ENCODE peak calls at places on chromosomes 3 and 15, in nine cellular contexts. J, F, X, I, M, A, L, W and D are unnamed samples.

GRCh38 chr15:68441045-68441743 is 9.2 kb upstream of the ITGA11 start:
- DNase-seq in L (no peak), M (no peak), W (no peak), X (peak), J (no peak), I (no peak), A (no peak), F (no peak), D (no peak)

GRCh38 chr3:31356941-31357340 is 175.8 kb upstream of the STT3B start:
- DNase-seq in A (peak), I (no peak), L (no peak), W (no peak), F (no peak), M (no peak), J (no peak), X (no peak), D (peak)

GRCh38 chr15:71653986-71654713 is 156.2 kb upstream of the NR2E3 start:
- DNase-seq in L (peak), M (no peak), F (no peak), J (peak), X (no peak), A (no peak), W (no peak), I (no peak), D (no peak)

GRCh38 chr15:39592500-39592899 is 11.6 kb downstream of the THBS1 start:
- DNase-seq in M (no peak), X (no peak), J (no peak), W (no peak), F (no peak), I (no peak), L (peak), A (no peak), D (no peak)

GRCh38 chr3:52787672-52788625 is 6.6 kb upstream of the ITIH3 start:
- DNase-seq in J (no peak), A (peak), I (peak), F (no peak), W (no peak), X (no peak), L (no peak), M (no peak), D (no peak)

GRCh38 chr15:90665288-90666134 is 51.6 kb upstream of the BLM start:
- DNase-seq in I (peak), A (peak), X (no peak), L (no peak), W (peak), M (no peak), J (peak), F (peak), D (peak)

GRCh38 chr3:62003833-62004232 is 369.5 kb downstream of the FEZF2 start:
- DNase-seq in W (no peak), X (no peak), A (no peak), J (no peak), M (no peak), F (no peak), L (no peak), I (no peak), D (no peak)

GRCh38 chr15:39622660-39623549 is 42.0 kb downstream of the THBS1 start:
- DNase-seq in X (no peak), W (no peak), L (no peak), M (no peak), A (no peak), I (no peak), F (no peak), J (peak), D (no peak)

GRCh38 chr3:181782306-181782924 is 70.7 kb downstream of the SOX2 start:
- DNase-seq in X (no peak), W (no peak), F (no peak), M (no peak), I (no peak), A (no peak), J (no peak), L (peak), D (no peak)

GRCh38 chr15:73787621-73788020 is 34.5 kb upstream of the INSYN1 start:
- DNase-seq in M (no peak), X (no peak), L (no peak), A (no peak), F (no peak), J (no peak), I (no peak), W (no peak), D (no peak)

GRCh38 chr15:73571346-73571745 is 61.8 kb downstream of the NPTN start:
- DNase-seq in M (no peak), L (no peak), J (peak), W (no peak), A (no peak), I (no peak), F (no peak), X (no peak), D (no peak)

GRCh38 chr3:14780927-14781507 is 37.7 kb upstream of the FGD5 start:
- DNase-seq in A (peak), X (no peak), M (no peak), J (peak), F (peak), I (no peak), W (no peak), L (peak), D (peak)

GRCh38 chr15:25053000-25053815 is 98.4 kb downstream of the SNRPN start:
- DNase-seq in A (peak), M (no peak), L (no peak), X (peak), W (no peak), J (no peak), F (no peak), I (peak), D (no peak)